ENCODE peak calls at places on chromosomes 16 and 17, in four cellular contexts. One of them, this sample, is unnamed.

GRCh38 chr17:12959441-12959840 is 58.4 kb downstream of the ELAC2 start:
- DNase-seq in GM12878: no peak
- DNase-seq in HepG2: no peak
- DNase-seq in K562: no peak
- DNase-seq in this sample: no peak

GRCh38 chr16:53509906-53510703 is 7.1 kb upstream of the AKTIP start:
- DNase-seq in GM12878: no peak
- DNase-seq in HepG2: peak; percentile 67
- DNase-seq in K562: peak; percentile 76
- DNase-seq in this sample: peak; percentile 57

GRCh38 chr16:87326151-87326571 is 9.0 kb upstream of the C16orf95 start:
- DNase-seq in GM12878: no peak
- DNase-seq in HepG2: no peak
- DNase-seq in K562: no peak
- DNase-seq in this sample: no peak

GRCh38 chr17:40854175-40854814 is 12.7 kb downstream of the KRT12 start:
- DNase-seq in GM12878: no peak
- DNase-seq in HepG2: peak; percentile 55
- DNase-seq in K562: peak; percentile 32
- DNase-seq in this sample: no peak

GRCh38 chr16:31129568-31130335 is 5.8 kb downstream of the PRSS8 start:
- DNase-seq in GM12878: no peak
- DNase-seq in HepG2: no peak
- DNase-seq in K562: no peak
- DNase-seq in this sample: no peak

GRCh38 chr17:21019976-21020575 is 22.7 kb downstream of the USP22 start:
- DNase-seq in GM12878: no peak
- DNase-seq in HepG2: no peak
- DNase-seq in K562: no peak
- DNase-seq in this sample: no peak

GRCh38 chr16:66422366-66422765 is 4.7 kb upstream of the BEAN1 start:
- DNase-seq in GM12878: no peak
- DNase-seq in HepG2: no peak
- DNase-seq in K562: no peak
- DNase-seq in this sample: no peak

GRCh38 chr16:67748791-67749282 is 29.7 kb upstream of the GFOD2 start:
- DNase-seq in GM12878: no peak
- DNase-seq in HepG2: no peak
- DNase-seq in K562: no peak
- DNase-seq in this sample: no peak

GRCh38 chr17:31515226-31515759 is 123.8 kb downstream of the RAB11FIP4 start:
- DNase-seq in GM12878: no peak
- DNase-seq in HepG2: no peak
- DNase-seq in K562: no peak
- DNase-seq in this sample: no peak

GRCh38 chr16:8547756-8548155 is 42.6 kb downstream of the TMEM114 start:
- DNase-seq in GM12878: no peak
- DNase-seq in HepG2: no peak
- DNase-seq in K562: no peak
- DNase-seq in this sample: no peak

GRCh38 chr16:17271687-17272086 is 199.1 kb downstream of the XYLT1 start:
- DNase-seq in GM12878: no peak
- DNase-seq in HepG2: no peak
- DNase-seq in K562: no peak
- DNase-seq in this sample: no peak

GRCh38 chr17:76414334-76415295 is 30.2 kb downstream of the SPHK1 start:
- DNase-seq in GM12878: no peak
- DNase-seq in HepG2: no peak
- DNase-seq in K562: peak; percentile 83
- DNase-seq in this sample: no peak

GRCh38 chr17:48729335-48730239 is 1.0 kb upstream of the HOXB13 start:
- DNase-seq in GM12878: no peak
- DNase-seq in HepG2: no peak
- DNase-seq in K562: no peak
- DNase-seq in this sample: no peak

GRCh38 chr17:36739208-36739607 is 137.8 kb downstream of the MRM1 start:
- DNase-seq in GM12878: no peak
- DNase-seq in HepG2: no peak
- DNase-seq in K562: no peak
- DNase-seq in this sample: no peak

GRCh38 chr16:84795338-84796053 is 24.3 kb upstream of the CRISPLD2 start:
- DNase-seq in GM12878: no peak
- DNase-seq in HepG2: no peak
- DNase-seq in K562: no peak
- DNase-seq in this sample: no peak

GRCh38 chr17:59435238-59435637 is 103.8 kb downstream of the YPEL2 start:
- DNase-seq in GM12878: no peak
- DNase-seq in HepG2: no peak
- DNase-seq in K562: no peak
- DNase-seq in this sample: no peak

GRCh38 chr17:4124994-4125393 is 17.8 kb downstream of the ZZEF1 start:
- DNase-seq in GM12878: no peak
- DNase-seq in HepG2: no peak
- DNase-seq in K562: no peak
- DNase-seq in this sample: no peak

GRCh38 chr17:6328279-6328678 is 106.6 kb downstream of the AIPL1 start:
- DNase-seq in GM12878: no peak
- DNase-seq in HepG2: no peak
- DNase-seq in K562: peak; percentile 7
- DNase-seq in this sample: no peak

GRCh38 chr16:11354733-11355574 is 9.7 kb downstream of the RMI2 start:
- DNase-seq in GM12878: peak; percentile 79
- DNase-seq in HepG2: no peak
- DNase-seq in K562: no peak
- DNase-seq in this sample: no peak
- TF ChIP-seq TCF7 in GM12878: peak; percentile 52
- TF ChIP-seq TCF7 in HepG2: no peak
- TF ChIP-seq TCF7 in K562: no peak
- TF ChIP-seq TCF7 in this sample: no peak

DNA sequence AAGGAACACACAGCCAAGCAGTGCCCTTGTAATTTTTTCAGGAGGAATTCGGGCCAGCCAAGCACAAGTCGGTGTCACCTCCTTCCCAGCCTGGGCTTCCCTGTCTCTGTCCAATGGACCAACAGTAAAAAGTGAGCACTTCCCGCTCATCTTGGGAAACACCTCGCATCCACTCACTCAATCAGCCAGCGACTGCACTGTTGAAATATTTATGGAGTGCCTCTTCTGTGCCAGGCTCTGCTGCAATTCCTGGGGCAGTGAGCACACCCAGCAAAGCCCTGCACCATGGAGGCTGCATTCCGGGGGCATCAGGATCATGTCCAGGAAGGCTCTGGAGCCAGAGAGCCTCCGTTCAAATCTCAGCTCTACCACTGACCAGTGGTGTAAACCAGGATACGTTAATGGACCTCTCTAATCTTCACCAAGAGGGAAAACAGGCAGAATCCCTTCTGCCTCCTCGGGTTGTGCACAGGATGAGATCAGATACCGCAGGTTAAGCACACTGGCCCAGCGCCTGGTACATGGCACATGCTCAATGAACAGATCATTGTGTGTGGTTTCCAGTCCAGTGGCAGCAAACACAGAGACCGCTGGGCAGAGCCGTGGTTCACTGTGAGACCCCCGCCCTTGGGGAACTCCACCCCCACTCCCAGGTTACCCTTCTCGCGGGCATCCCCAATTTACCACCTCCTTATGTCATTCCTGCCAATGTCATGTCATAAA is 194.3 kb downstream of the ZNF423 start:
- DNase-seq in GM12878: no peak
- DNase-seq in HepG2: no peak
- DNase-seq in K562: no peak
- DNase-seq in this sample: no peak
- TF ChIP-seq TCF7 in GM12878: no peak
- TF ChIP-seq TCF7 in HepG2: no peak
- TF ChIP-seq TCF7 in K562: no peak
- TF ChIP-seq TCF7 in this sample: no peak

DNA sequence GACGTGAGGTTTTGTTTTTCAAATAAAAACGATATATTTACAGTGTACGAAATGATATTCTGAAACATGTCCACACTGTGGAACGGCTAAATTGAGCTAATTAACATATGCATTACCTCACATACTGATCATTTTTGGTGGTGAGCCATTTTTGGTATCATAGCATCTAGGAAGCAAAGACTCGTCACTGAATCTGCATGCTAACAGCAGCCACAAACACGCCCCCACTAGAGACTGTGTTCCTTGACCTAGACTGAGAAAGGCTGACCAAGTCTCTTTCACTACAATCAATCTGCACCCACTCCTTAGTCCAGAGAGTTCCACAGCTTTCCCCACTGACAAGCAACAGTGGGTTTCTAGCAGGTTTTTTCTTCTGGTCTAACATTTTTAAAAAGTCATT is 29.5 kb downstream of the NPLOC4 start:
- DNase-seq in GM12878: no peak
- DNase-seq in HepG2: no peak
- DNase-seq in K562: no peak
- DNase-seq in this sample: no peak
- TF ChIP-seq TCF7 in GM12878: no peak
- TF ChIP-seq TCF7 in HepG2: no peak
- TF ChIP-seq TCF7 in K562: no peak
- TF ChIP-seq TCF7 in this sample: no peak

GRCh38 chr17:77677637-77678036 is 280.9 kb upstream of the TNRC6C start:
- DNase-seq in GM12878: no peak
- DNase-seq in HepG2: no peak
- DNase-seq in K562: no peak
- DNase-seq in this sample: no peak

GRCh38 chr17:77684803-77685580 is 273.5 kb upstream of the TNRC6C start:
- DNase-seq in GM12878: no peak
- DNase-seq in HepG2: no peak
- DNase-seq in K562: no peak
- DNase-seq in this sample: no peak

GRCh38 chr17:77679589-77679988 is 278.9 kb upstream of the TNRC6C start:
- DNase-seq in GM12878: no peak
- DNase-seq in HepG2: no peak
- DNase-seq in K562: no peak
- DNase-seq in this sample: no peak

GRCh38 chr17:77685881-77686486 is 272.5 kb upstream of the TNRC6C start:
- DNase-seq in GM12878: no peak
- DNase-seq in HepG2: no peak
- DNase-seq in K562: no peak
- DNase-seq in this sample: no peak

DNA sequence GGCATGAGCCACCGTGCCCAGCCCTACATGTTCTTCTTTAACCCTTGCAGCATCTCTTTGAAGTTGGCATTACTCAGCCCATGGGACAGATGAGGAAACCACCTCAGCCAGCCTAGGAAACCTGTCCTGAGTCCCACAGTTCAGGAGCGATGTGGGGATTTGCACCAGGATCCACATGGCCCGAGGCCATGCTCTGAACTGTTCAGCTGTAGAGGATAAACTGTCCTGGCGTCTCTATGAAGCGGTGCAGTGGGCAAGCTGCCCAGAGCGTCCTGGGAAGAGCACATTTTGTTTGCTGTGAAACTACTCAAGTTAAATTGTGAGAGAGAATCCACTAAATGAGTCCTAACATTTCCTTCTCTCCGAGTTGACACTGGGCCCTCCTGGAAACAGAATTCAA is 276.7 kb upstream of the TNRC6C start:
- DNase-seq in GM12878: no peak
- DNase-seq in HepG2: no peak
- DNase-seq in K562: no peak
- DNase-seq in this sample: no peak
- TF ChIP-seq TCF7 in GM12878: no peak
- TF ChIP-seq TCF7 in HepG2: no peak
- TF ChIP-seq TCF7 in K562: no peak
- TF ChIP-seq TCF7 in this sample: no peak